ENCODE peak calls at places on chromosomes 5 and 9, in nine cellular contexts. M, E, F, R, X, B, W, A and U are unnamed samples.
A peak's percentile ranks its signal among the peaks of the same experiment; 100 is the strongest.

GRCh38 chr5:60611099-60611719 is 88.8 kb downstream of the DEPDC1B start:
- DNase-seq in M (no peak), E (no peak), F (no peak), R (no peak), X (no peak), B (no peak), W (no peak), A (no peak), U (no peak)

GRCh38 chr9:93619272-93619775 is 42.9 kb downstream of the PHF2 start:
- DNase-seq in M (no peak), E (no peak), F (no peak), R (no peak), X (no peak), B (no peak), W (no peak), A (no peak), U (no peak)

GRCh38 chr9:91558879-91559278 is 135.2 kb upstream of the NFIL3 start:
- DNase-seq in M (no peak), E (no peak), F (no peak), R (no peak), X (no peak), B (no peak), W (no peak), A (no peak), U (no peak)

GRCh38 chr9:71760901-71761300 is 7.4 kb downstream of the CEMIP2 start:
- DNase-seq in M (no peak), E (peak; percentile 63), F (peak; percentile 45), R (no peak), X (no peak), B (no peak), W (no peak), A (no peak), U (no peak)

GRCh38 chr9:34520096-34520495 is 2.7 kb downstream of the ENHO start:
- DNase-seq in M (no peak), E (no peak), F (no peak), R (no peak), X (no peak), B (no peak), W (no peak), A (no peak), U (no peak)

GRCh38 chr5:38870595-38870994 is 24.8 kb downstream of the OSMR start:
- DNase-seq in M (no peak), E (no peak), F (no peak), R (no peak), X (no peak), B (no peak), W (no peak), A (no peak), U (no peak)

GRCh38 chr9:25654417-25654816 is 23.8 kb downstream of the TUSC1 start:
- DNase-seq in M (no peak), E (no peak), F (no peak), R (no peak), X (no peak), B (no peak), W (no peak), A (no peak), U (no peak)

GRCh38 chr5:154220625-154221024 is 30.1 kb downstream of the GALNT10 start:
- DNase-seq in M (no peak), E (no peak), F (no peak), R (no peak), X (no peak), B (peak; percentile 68), W (peak; percentile 36), A (peak; percentile 36), U (peak; percentile 76)

GRCh38 chr5:39283231-39283818 is 64.0 kb upstream of the FYB1 start:
- DNase-seq in M (peak; percentile 36), E (no peak), F (peak; percentile 71), R (no peak), X (peak; percentile 53), B (peak; percentile 75), W (peak; percentile 77), A (peak; percentile 57), U (peak; percentile 71)

GRCh38 chr5:172665049-172665541 is 24.0 kb downstream of the NEURL1B start:
- DNase-seq in M (no peak), E (no peak), F (no peak), R (peak; percentile 76), X (no peak), B (no peak), W (no peak), A (no peak), U (no peak)

GRCh38 chr9:78026947-78027346 is 4.7 kb downstream of the GNAQ start:
- DNase-seq in M (no peak), E (no peak), F (no peak), R (no peak), X (no peak), B (peak; percentile 44), W (no peak), A (peak; percentile 19), U (no peak)

GRCh38 chr5:42951847-42952411 is 88.2 kb downstream of the ANXA2R start:
- DNase-seq in M (no peak), E (no peak), F (peak; percentile 24), R (peak; percentile 90), X (peak; percentile 36), B (peak; percentile 47), W (no peak), A (no peak), U (peak; percentile 25)

GRCh38 chr5:14062178-14062577 is 81.0 kb upstream of the TRIO start:
- DNase-seq in M (no peak), E (no peak), F (no peak), R (no peak), X (no peak), B (no peak), W (no peak), A (no peak), U (no peak)

GRCh38 chr5:91162534-91163381 is 220.4 kb downstream of the ARRDC3 start:
- DNase-seq in M (no peak), E (no peak), F (peak; percentile 86), R (peak; percentile 82), X (peak; percentile 29), B (peak; percentile 79), W (peak; percentile 41), A (peak; percentile 95), U (peak; percentile 92)

GRCh38 chr5:99543841-99544240 is 615.0 kb upstream of the CHD1 start:
- DNase-seq in M (no peak), E (no peak), F (no peak), R (no peak), X (no peak), B (no peak), W (peak; percentile 0), A (no peak), U (no peak)

GRCh38 chr5:139443766-139444473 is 4.6 kb upstream of the DNAJC18 start:
- DNase-seq in M (peak; percentile 60), E (peak; percentile 3), F (no peak), R (no peak), X (no peak), B (peak; percentile 75), W (peak; percentile 62), A (peak; percentile 83), U (peak; percentile 60)

GRCh38 chr9:136975624-136976023 is 1.7 kb upstream of the PTGDS start:
- DNase-seq in M (no peak), E (no peak), F (no peak), R (peak; percentile 86), X (peak; percentile 41), B (no peak), W (no peak), A (no peak), U (no peak)

GRCh38 chr5:6714221-6715041 is 1.2 kb downstream of the TENT4A start:
- DNase-seq in M (no peak), E (no peak), F (no peak), R (peak; percentile 91), X (peak; percentile 25), B (peak; percentile 75), W (no peak), A (peak; percentile 54), U (no peak)

GRCh38 chr9:109017061-109017460 is 3.8 kb upstream of the CTNNAL1 start:
- DNase-seq in M (no peak), E (no peak), F (no peak), R (no peak), X (no peak), B (no peak), W (no peak), A (no peak), U (no peak)

GRCh38 chr5:178077751-178078150 is 35.6 kb upstream of the N4BP3 start:
- DNase-seq in M (no peak), E (no peak), F (no peak), R (no peak), X (no peak), B (no peak), W (no peak), A (no peak), U (no peak)

GRCh38 chr5:163758283-163758711 is 252.9 kb downstream of the MAT2B start:
- DNase-seq in M (no peak), E (no peak), F (peak; percentile 10), R (no peak), X (no peak), B (no peak), W (no peak), A (no peak), U (no peak)

GRCh38 chr9:129633848-129634247 is 7.9 kb downstream of the NTMT1 start:
- DNase-seq in M (no peak), E (no peak), F (no peak), R (no peak), X (no peak), B (no peak), W (no peak), A (no peak), U (no peak)

GRCh38 chr5:132830436-132831094 is at the start of gene SHROOM1:
- DNase-seq in M (no peak), E (peak; percentile 32), F (peak; percentile 40), R (peak; percentile 80), X (no peak), B (peak; percentile 87), W (peak; percentile 79), A (peak; percentile 59), U (no peak)

GRCh38 chr5:177462021-177462670 is 11.3 kb downstream of the DBN1 start:
- DNase-seq in M (no peak), E (no peak), F (no peak), R (peak; percentile 84), X (no peak), B (no peak), W (no peak), A (no peak), U (peak; percentile 17)

GRCh38 chr9:128116104-128117083 is 11.1 kb downstream of the PTGES2 start:
- DNase-seq in M (no peak), E (no peak), F (no peak), R (peak; percentile 70), X (no peak), B (no peak), W (no peak), A (no peak), U (no peak)

GRCh38 chr9:93206576-93207155 is 22.7 kb downstream of the WNK2 start:
- DNase-seq in M (no peak), E (no peak), F (no peak), R (peak; percentile 67), X (no peak), B (no peak), W (no peak), A (no peak), U (no peak)